ENCODE peak calls at places on chromosomes 1 and 21, in six cellular contexts. L is lower leg skin; E is stimulated activated CD8-positive, alpha-beta memory T cell treated with anti-CD3 and anti-CD28 coated beads, Interleukin-4, amount 100 ng/mL, for 4 hours; R is HL-60; N is retina; V is H1. K is an unnamed sample.

GRCh38 chr1:44031051-44031899 is at the start of gene SLC6A9:
- DNase-seq in E (no peak), R (no peak), N (peak), L (peak), V (peak), K (peak)

GRCh38 chr1:188652678-188653077 is 1823.9 kb downstream of the PLA2G4A start:
- DNase-seq in L (no peak), R (no peak), N (no peak), V (no peak), E (no peak), K (peak)

GRCh38 chr1:179586107-179586823 is 5.4 kb upstream of the TDRD5 start:
- DNase-seq in R (peak), L (peak), N (peak), V (peak), E (no peak), K (peak)

GRCh38 chr1:219670426-219671149 is 57.7 kb upstream of the ZC3H11B start:
- DNase-seq in L (no peak), R (no peak), N (no peak), V (no peak), E (no peak), K (no peak)

GRCh38 chr1:34918609-34919561 is 10.6 kb downstream of the DLGAP3 start:
- DNase-seq in E (no peak), N (peak), R (peak), V (peak), L (no peak), K (no peak)

GRCh38 chr1:10152709-10153284 is 57.6 kb upstream of the KIF1B start:
- DNase-seq in E (no peak), L (peak), N (peak), R (peak), V (peak), K (peak)

GRCh38 chr1:110164951-110165350 is 14.7 kb downstream of the SLC6A17 start:
- DNase-seq in N (no peak), E (no peak), L (no peak), R (no peak), V (no peak), K (no peak)

GRCh38 chr1:204369006-204369726 is 9.4 kb upstream of the PLEKHA6 start:
- DNase-seq in V (no peak), R (no peak), N (no peak), E (no peak), L (no peak), K (no peak)

GRCh38 chr1:171800850-171801249 is 19.4 kb downstream of the METTL13 start:
- DNase-seq in N (no peak), L (no peak), R (no peak), E (no peak), V (no peak), K (no peak)

GRCh38 chr1:10170362-10170665 is 40.1 kb upstream of the KIF1B start:
- DNase-seq in V (no peak), R (no peak), E (no peak), N (no peak), L (no peak), K (peak)

GRCh38 chr1:31591425-31592093 is 15.2 kb downstream of the TINAGL1 start:
- DNase-seq in V (peak), N (no peak), R (no peak), E (no peak), L (no peak), K (peak)

GRCh38 chr1:30410153-30410851 is 313.1 kb downstream of the MATN1 start:
- DNase-seq in N (no peak), E (no peak), V (peak), L (peak), R (no peak), K (no peak)

GRCh38 chr1:93616221-93616995 is 65.2 kb downstream of the BCAR3 start:
- DNase-seq in R (no peak), N (no peak), V (no peak), E (no peak), L (peak), K (peak)

GRCh38 chr1:184877992-184878391 is 96.3 kb downstream of the NIBAN1 start:
- DNase-seq in N (no peak), V (no peak), E (no peak), R (no peak), L (no peak), K (no peak)

GRCh38 chr1:203250936-203251335 is 21.5 kb upstream of the CHIT1 start:
- DNase-seq in E (no peak), N (no peak), L (no peak), R (no peak), V (no peak), K (peak)

GRCh38 chr1:47677241-47677940 is 239.5 kb downstream of the FOXD2 start:
- DNase-seq in L (no peak), R (no peak), V (peak), N (no peak), E (no peak), K (no peak)

GRCh38 chr1:6330410-6330827 is 63.1 kb downstream of the ACOT7 start:
- DNase-seq in L (no peak), N (no peak), V (no peak), E (no peak), R (no peak), K (peak)

GRCh38 chr21:27795418-27795817 is 828.5 kb upstream of the ADAMTS5 start:
- DNase-seq in R (no peak), E (no peak), V (no peak), N (no peak), L (no peak), K (no peak)

GRCh38 chr21:42563261-42564045 is 49.8 kb downstream of the SLC37A1 start:
- DNase-seq in L (peak), E (no peak), R (no peak), V (no peak), N (no peak), K (no peak)

GRCh38 chr1:13751458-13751871 is 51.5 kb downstream of the PRDM2 start:
- DNase-seq in E (no peak), V (no peak), L (no peak), N (no peak), R (no peak), K (no peak)

GRCh38 chr1:212225416-212225815 is 59.8 kb upstream of the PPP2R5A start:
- DNase-seq in L (no peak), E (no peak), V (no peak), R (no peak), N (no peak), K (no peak)

GRCh38 chr1:198118136-198118535 is 38.7 kb upstream of the NEK7 start:
- DNase-seq in N (no peak), V (no peak), E (no peak), L (peak), R (no peak), K (peak)

GRCh38 chr1:221294244-221294643 is 415.0 kb downstream of the HLX start:
- DNase-seq in N (no peak), E (no peak), V (no peak), L (no peak), R (no peak), K (no peak)

GRCh38 chr1:169426174-169426716 is 1.0 kb downstream of the CCDC181 start:
- DNase-seq in N (no peak), E (no peak), R (no peak), L (no peak), V (no peak), K (no peak)

GRCh38 chr1:168609133-168609715 is 32.8 kb downstream of the XCL1 start:
- DNase-seq in R (no peak), N (peak), V (peak), E (no peak), L (no peak), K (peak)

GRCh38 chr1:1431006-1431844 is 4.3 kb upstream of the VWA1 start:
- DNase-seq in N (peak), R (no peak), V (no peak), E (no peak), L (no peak), K (no peak)

GRCh38 chr1:97654866-97655265 is 266.0 kb downstream of the DPYD start:
- DNase-seq in N (no peak), V (no peak), R (no peak), L (no peak), E (no peak), K (peak)

GRCh38 chr1:25922633-25923567 is 16.7 kb upstream of the STMN1 start:
- DNase-seq in V (peak), R (peak), L (no peak), E (no peak), N (peak), K (peak)

GRCh38 chr1:33764149-33764548 is 99.7 kb upstream of the HMGB4 start:
- DNase-seq in V (no peak), N (no peak), L (no peak), R (no peak), E (no peak), K (no peak)

GRCh38 chr1:182633657-182634281 is 29.6 kb upstream of the RGS16 start:
- DNase-seq in L (no peak), E (no peak), R (no peak), N (peak), V (no peak), K (no peak)

GRCh38 chr1:245434285-245434684 is 279.5 kb downstream of the KIF26B start:
- DNase-seq in V (no peak), L (no peak), N (no peak), R (no peak), E (no peak), K (no peak)

GRCh38 chr1:172351347-172351746 is 69.1 kb upstream of the C1orf105 start:
- DNase-seq in R (no peak), N (no peak), E (no peak), L (no peak), V (no peak), K (peak)